ENCODE peak calls at places on chromosomes 13 and 19, in eight cellular contexts. One of them, this sample, is unnamed.

GRCh38 chr13:35164324-35164932 is 222.4 kb downstream of the NBEA start:
- DNase-seq in hepatocyte: peak; percentile 42
- DNase-seq in GM23338: peak; percentile 76
- DNase-seq in CD8-positive, alpha-beta T cell: no peak
- DNase-seq in cardiac muscle cell: peak; percentile 54
- DNase-seq in A549: peak; percentile 2
- DNase-seq in adrenal gland: no peak
- DNase-seq in upper lobe of left lung: no peak
- DNase-seq in this sample: peak; percentile 27

GRCh38 chr13:99314640-99315176 is 7.5 kb upstream of the GPR183 start:
- DNase-seq in hepatocyte: no peak
- DNase-seq in CD8-positive, alpha-beta T cell: no peak
- DNase-seq in upper lobe of left lung: no peak
- DNase-seq in cardiac muscle cell: no peak
- DNase-seq in A549: no peak
- DNase-seq in adrenal gland: no peak
- DNase-seq in GM23338: no peak
- DNase-seq in this sample: no peak

GRCh38 chr19:46503848-46504453 is 8.3 kb upstream of the PNMA8B start:
- DNase-seq in GM23338: peak; percentile 51
- DNase-seq in adrenal gland: no peak
- DNase-seq in CD8-positive, alpha-beta T cell: no peak
- DNase-seq in cardiac muscle cell: no peak
- DNase-seq in hepatocyte: no peak
- DNase-seq in upper lobe of left lung: no peak
- DNase-seq in A549: no peak
- DNase-seq in this sample: no peak

GRCh38 chr19:48900477-48901452 is 653 bp downstream of the NUCB1 start:
- DNase-seq in CD8-positive, alpha-beta T cell: peak; percentile 58
- DNase-seq in upper lobe of left lung: no peak
- DNase-seq in A549: no peak
- DNase-seq in adrenal gland: no peak
- DNase-seq in hepatocyte: no peak
- DNase-seq in cardiac muscle cell: no peak
- DNase-seq in GM23338: peak; percentile 58
- DNase-seq in this sample: no peak

GRCh38 chr13:76641056-76641455 is 245.1 kb downstream of the KCTD12 start:
- DNase-seq in hepatocyte: no peak
- DNase-seq in GM23338: no peak
- DNase-seq in adrenal gland: no peak
- DNase-seq in upper lobe of left lung: no peak
- DNase-seq in cardiac muscle cell: no peak
- DNase-seq in CD8-positive, alpha-beta T cell: no peak
- DNase-seq in A549: no peak
- DNase-seq in this sample: no peak

GRCh38 chr13:113802761-113803160 is 43.7 kb downstream of the TMEM255B start:
- DNase-seq in CD8-positive, alpha-beta T cell: no peak
- DNase-seq in cardiac muscle cell: no peak
- DNase-seq in GM23338: peak; percentile 43
- DNase-seq in hepatocyte: no peak
- DNase-seq in adrenal gland: no peak
- DNase-seq in upper lobe of left lung: no peak
- DNase-seq in A549: no peak
- DNase-seq in this sample: no peak

GRCh38 chr19:46755077-46755852 is 9.0 kb upstream of the STRN4 start:
- DNase-seq in cardiac muscle cell: no peak
- DNase-seq in CD8-positive, alpha-beta T cell: no peak
- DNase-seq in hepatocyte: no peak
- DNase-seq in upper lobe of left lung: no peak
- DNase-seq in GM23338: no peak
- DNase-seq in adrenal gland: peak; percentile 49
- DNase-seq in A549: no peak
- DNase-seq in this sample: no peak

GRCh38 chr19:46902402-46902766 is 41.6 kb downstream of the ARHGAP35 start:
- DNase-seq in upper lobe of left lung: peak; percentile 42
- DNase-seq in A549: no peak
- DNase-seq in cardiac muscle cell: no peak
- DNase-seq in GM23338: peak; percentile 40
- DNase-seq in hepatocyte: peak; percentile 51
- DNase-seq in CD8-positive, alpha-beta T cell: no peak
- DNase-seq in adrenal gland: no peak
- DNase-seq in this sample: peak; percentile 93

GRCh38 chr13:102667023-102667422 is 27.8 kb downstream of the METTL21C start:
- DNase-seq in cardiac muscle cell: no peak
- DNase-seq in upper lobe of left lung: no peak
- DNase-seq in hepatocyte: no peak
- DNase-seq in adrenal gland: no peak
- DNase-seq in A549: no peak
- DNase-seq in GM23338: no peak
- DNase-seq in CD8-positive, alpha-beta T cell: no peak
- DNase-seq in this sample: no peak

GRCh38 chr19:46021531-46022041 is 1.3 kb downstream of the PGLYRP1 start:
- DNase-seq in GM23338: peak; percentile 70
- DNase-seq in CD8-positive, alpha-beta T cell: no peak
- DNase-seq in A549: no peak
- DNase-seq in adrenal gland: no peak
- DNase-seq in upper lobe of left lung: no peak
- DNase-seq in cardiac muscle cell: no peak
- DNase-seq in hepatocyte: no peak
- DNase-seq in this sample: peak; percentile 34

GRCh38 chr19:633786-634639 is 676 bp upstream of the POLRMT start:
- DNase-seq in A549: no peak
- DNase-seq in hepatocyte: no peak
- DNase-seq in adrenal gland: no peak
- DNase-seq in GM23338: no peak
- DNase-seq in CD8-positive, alpha-beta T cell: no peak
- DNase-seq in cardiac muscle cell: no peak
- DNase-seq in upper lobe of left lung: no peak
- DNase-seq in this sample: no peak

GRCh38 chr13:112702341-112702982 is 12.6 kb downstream of the ATP11A start:
- DNase-seq in hepatocyte: no peak
- DNase-seq in GM23338: no peak
- DNase-seq in upper lobe of left lung: no peak
- DNase-seq in cardiac muscle cell: no peak
- DNase-seq in CD8-positive, alpha-beta T cell: no peak
- DNase-seq in A549: no peak
- DNase-seq in adrenal gland: peak; percentile 11
- DNase-seq in this sample: no peak

GRCh38 chr13:110509971-110510786 is 51.3 kb downstream of the RAB20 start:
- DNase-seq in adrenal gland: no peak
- DNase-seq in A549: no peak
- DNase-seq in hepatocyte: no peak
- DNase-seq in GM23338: no peak
- DNase-seq in upper lobe of left lung: no peak
- DNase-seq in CD8-positive, alpha-beta T cell: no peak
- DNase-seq in cardiac muscle cell: peak; percentile 45
- DNase-seq in this sample: no peak

GRCh38 chr19:41205995-41206394 is 13.0 kb downstream of the CYP2S1 start:
- DNase-seq in cardiac muscle cell: no peak
- DNase-seq in A549: no peak
- DNase-seq in adrenal gland: no peak
- DNase-seq in GM23338: no peak
- DNase-seq in hepatocyte: no peak
- DNase-seq in CD8-positive, alpha-beta T cell: no peak
- DNase-seq in upper lobe of left lung: no peak
- DNase-seq in this sample: no peak

GRCh38 chr19:37332839-37333238 is 38.1 kb upstream of the ZNF527 start:
- DNase-seq in cardiac muscle cell: no peak
- DNase-seq in GM23338: no peak
- DNase-seq in adrenal gland: no peak
- DNase-seq in A549: no peak
- DNase-seq in upper lobe of left lung: no peak
- DNase-seq in CD8-positive, alpha-beta T cell: no peak
- DNase-seq in hepatocyte: no peak
- DNase-seq in this sample: no peak

GRCh38 chr19:37333457-37333856 is 37.4 kb upstream of the ZNF527 start:
- DNase-seq in cardiac muscle cell: no peak
- DNase-seq in upper lobe of left lung: no peak
- DNase-seq in CD8-positive, alpha-beta T cell: no peak
- DNase-seq in GM23338: no peak
- DNase-seq in hepatocyte: no peak
- DNase-seq in adrenal gland: no peak
- DNase-seq in A549: no peak
- DNase-seq in this sample: peak; percentile 45

GRCh38 chr19:37329686-37330085 is 41.2 kb upstream of the ZNF527 start:
- DNase-seq in GM23338: peak; percentile 67
- DNase-seq in cardiac muscle cell: peak; percentile 11
- DNase-seq in adrenal gland: no peak
- DNase-seq in A549: no peak
- DNase-seq in CD8-positive, alpha-beta T cell: no peak
- DNase-seq in hepatocyte: no peak
- DNase-seq in upper lobe of left lung: no peak
- DNase-seq in this sample: no peak

DNA sequence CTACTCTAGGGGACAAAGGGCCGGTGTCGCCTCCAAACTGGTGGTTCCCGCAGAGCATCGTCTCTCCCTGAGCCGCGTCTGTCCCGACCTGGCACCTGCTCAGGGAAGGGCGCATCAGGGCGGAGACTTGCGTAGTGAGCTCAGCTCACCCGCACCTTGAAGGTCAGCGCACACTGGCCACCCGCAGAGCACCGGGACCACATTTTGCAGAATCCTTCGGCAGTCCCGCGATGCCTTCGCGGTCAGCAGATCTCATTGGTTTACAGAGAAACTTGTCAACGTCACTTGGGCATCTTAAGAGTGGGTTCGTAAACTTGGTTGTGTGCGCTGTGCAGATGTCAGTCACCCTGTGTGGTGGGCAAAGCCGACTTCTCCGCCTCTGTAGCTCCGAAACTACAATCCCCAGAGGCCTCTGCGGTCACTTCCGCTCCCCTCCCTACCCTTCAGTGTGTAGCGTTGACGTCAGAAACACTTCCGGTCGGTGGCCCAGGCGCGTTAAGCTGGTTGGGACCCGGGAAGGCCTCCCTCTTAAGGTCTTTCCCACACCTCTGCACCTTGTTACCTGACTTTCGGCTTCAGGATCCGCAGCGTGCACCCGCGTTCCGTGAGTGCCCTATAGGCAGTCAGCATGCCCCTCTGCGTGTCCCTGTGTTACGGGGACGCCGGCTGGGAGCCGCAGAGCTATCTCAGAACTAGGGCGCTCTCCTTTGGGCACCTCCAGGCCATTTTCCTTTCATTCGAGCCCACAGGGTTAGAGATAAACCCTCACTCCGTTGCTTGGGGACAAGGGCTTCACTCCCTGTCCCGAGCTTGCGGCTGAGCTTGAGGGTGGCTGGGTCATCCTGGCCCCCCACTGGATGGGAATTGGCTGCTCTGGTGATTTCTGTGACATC is 36.5 kb upstream of the ZNF527 start:
- DNase-seq in A549: no peak
- DNase-seq in upper lobe of left lung: peak; percentile 90
- DNase-seq in cardiac muscle cell: peak; percentile 96
- DNase-seq in CD8-positive, alpha-beta T cell: peak; percentile 87
- DNase-seq in GM23338: peak; percentile 98
- DNase-seq in adrenal gland: peak; percentile 92
- DNase-seq in hepatocyte: peak; percentile 94
- DNase-seq in this sample: peak; percentile 82
- H3K27ac ChIP-seq in A549: no peak overlapping the region
- H3K27ac ChIP-seq in upper lobe of left lung: peak overlapping the region; percentile 88
- H3K27ac ChIP-seq in cardiac muscle cell: peak overlapping the region; percentile 89
- H3K27ac ChIP-seq in CD8-positive, alpha-beta T cell: peak overlapping the region; percentile 46
- H3K27ac ChIP-seq in GM23338: peak overlapping the region; percentile 96
- H3K27ac ChIP-seq in adrenal gland: peak overlapping the region; percentile 90
- H3K27ac ChIP-seq in hepatocyte: peak overlapping the region; percentile 93
- H3K27ac ChIP-seq in this sample: peak overlapping the region; percentile 71

GRCh38 chr13:42276683-42277082 is 4.7 kb downstream of the AKAP11 start:
- DNase-seq in GM23338: no peak
- DNase-seq in hepatocyte: peak; percentile 12
- DNase-seq in CD8-positive, alpha-beta T cell: no peak
- DNase-seq in adrenal gland: no peak
- DNase-seq in A549: no peak
- DNase-seq in cardiac muscle cell: no peak
- DNase-seq in upper lobe of left lung: no peak
- DNase-seq in this sample: no peak

GRCh38 chr13:42279986-42280385 is 8.0 kb downstream of the AKAP11 start:
- DNase-seq in A549: no peak
- DNase-seq in adrenal gland: no peak
- DNase-seq in upper lobe of left lung: no peak
- DNase-seq in hepatocyte: no peak
- DNase-seq in GM23338: no peak
- DNase-seq in CD8-positive, alpha-beta T cell: no peak
- DNase-seq in cardiac muscle cell: no peak
- DNase-seq in this sample: no peak

GRCh38 chr13:42275506-42275905 is 3.6 kb downstream of the AKAP11 start:
- DNase-seq in A549: no peak
- DNase-seq in CD8-positive, alpha-beta T cell: no peak
- DNase-seq in hepatocyte: no peak
- DNase-seq in upper lobe of left lung: no peak
- DNase-seq in cardiac muscle cell: no peak
- DNase-seq in adrenal gland: no peak
- DNase-seq in GM23338: no peak
- DNase-seq in this sample: no peak

GRCh38 chr13:42279080-42279479 is 7.1 kb downstream of the AKAP11 start:
- DNase-seq in upper lobe of left lung: no peak
- DNase-seq in hepatocyte: no peak
- DNase-seq in CD8-positive, alpha-beta T cell: no peak
- DNase-seq in adrenal gland: no peak
- DNase-seq in A549: no peak
- DNase-seq in GM23338: no peak
- DNase-seq in cardiac muscle cell: no peak
- DNase-seq in this sample: no peak

GRCh38 chr13:42277618-42278276 is 5.8 kb downstream of the AKAP11 start:
- DNase-seq in upper lobe of left lung: no peak
- DNase-seq in A549: no peak
- DNase-seq in adrenal gland: no peak
- DNase-seq in GM23338: no peak
- DNase-seq in hepatocyte: no peak
- DNase-seq in CD8-positive, alpha-beta T cell: no peak
- DNase-seq in cardiac muscle cell: no peak
- DNase-seq in this sample: no peak
- H3K4me1 ChIP-seq in upper lobe of left lung: peaks cover 10% of the 10 kb centered on the region
- H3K4me1 ChIP-seq in A549: peaks cover 10% of the 10 kb centered on the region
- H3K4me1 ChIP-seq in adrenal gland: peaks cover 5% of the 10 kb centered on the region
- H3K4me1 ChIP-seq in GM23338: peaks cover 35% of the 10 kb centered on the region
- H3K4me1 ChIP-seq in hepatocyte: peaks cover 11% of the 10 kb centered on the region
- H3K4me1 ChIP-seq in CD8-positive, alpha-beta T cell: peaks cover 48% of the 10 kb centered on the region
- H3K4me1 ChIP-seq in cardiac muscle cell: peaks cover 23% of the 10 kb centered on the region
- H3K4me1 ChIP-seq in this sample: peaks cover 13% of the 10 kb centered on the region

GRCh38 chr19:57099199-57099661 is 20.6 kb upstream of the USP29 start:
- DNase-seq in hepatocyte: peak; percentile 10
- DNase-seq in adrenal gland: peak; percentile 67
- DNase-seq in cardiac muscle cell: peak; percentile 2
- DNase-seq in CD8-positive, alpha-beta T cell: peak; percentile 53
- DNase-seq in GM23338: peak; percentile 74
- DNase-seq in upper lobe of left lung: peak; percentile 57
- DNase-seq in A549: peak; percentile 33
- DNase-seq in this sample: peak; percentile 13
- TF ChIP-seq CTCF in hepatocyte: peak; percentile 8
- TF ChIP-seq CTCF in adrenal gland: peak; percentile 97
- TF ChIP-seq CTCF in cardiac muscle cell: peak; percentile 79
- TF ChIP-seq CTCF in CD8-positive, alpha-beta T cell: peak; percentile 53
- TF ChIP-seq CTCF in GM23338: peak; percentile 78
- TF ChIP-seq CTCF in upper lobe of left lung: peak; percentile 82
- TF ChIP-seq CTCF in A549: peak; percentile 12
- TF ChIP-seq CTCF in this sample: peak; percentile 77

DNA sequence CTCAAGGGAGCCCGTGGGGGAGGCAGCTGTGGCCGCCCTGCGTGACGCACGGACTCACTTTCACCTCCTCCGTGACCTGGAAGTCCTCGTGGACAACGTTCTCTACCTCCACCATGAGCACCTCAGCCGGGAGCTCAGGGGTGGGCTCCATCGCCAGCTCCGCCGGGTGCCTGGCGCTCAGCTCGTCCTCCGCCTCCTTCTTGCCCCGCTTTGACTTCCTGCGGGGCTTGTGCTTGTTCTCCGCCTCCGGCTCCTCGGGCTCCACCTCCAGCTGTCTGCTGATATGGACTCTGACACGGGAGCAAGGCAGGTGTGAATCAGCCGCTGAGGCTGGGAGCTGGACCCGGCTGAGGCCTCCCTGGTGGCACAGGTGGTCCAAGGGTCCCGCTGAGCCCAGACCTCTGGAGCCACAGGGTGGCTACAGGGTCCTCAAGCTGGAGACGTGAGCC is 8.2 kb downstream of the LONP1 start:
- DNase-seq in CD8-positive, alpha-beta T cell: no peak
- DNase-seq in GM23338: no peak
- DNase-seq in adrenal gland: no peak
- DNase-seq in A549: no peak
- DNase-seq in cardiac muscle cell: no peak
- DNase-seq in upper lobe of left lung: no peak
- DNase-seq in hepatocyte: no peak
- DNase-seq in this sample: no peak
- H3K27ac ChIP-seq in CD8-positive, alpha-beta T cell: no peak overlapping the region
- H3K27ac ChIP-seq in GM23338: no peak overlapping the region
- H3K27ac ChIP-seq in adrenal gland: no peak overlapping the region
- H3K27ac ChIP-seq in A549: no peak overlapping the region
- H3K27ac ChIP-seq in cardiac muscle cell: no peak overlapping the region
- H3K27ac ChIP-seq in upper lobe of left lung: no peak overlapping the region
- H3K27ac ChIP-seq in hepatocyte: no peak overlapping the region
- H3K27ac ChIP-seq in this sample: no peak overlapping the region

This sample was measured in foreskin keratinocyte.